ENCODE peak calls at places on chromosomes 11 and 22, in eight cellular contexts. V is A549, O is heart right ventricle, B is uterus, N is thoracic aorta, R is endothelial cell of umbilical vein, F is PC-3, T is prostate gland. H is an unnamed sample.

GRCh38 chr11:117823294-117823940 is 1.1 kb downstream of the FXYD2 start:
- DNase-seq in V (peak; percentile 25), O (no peak), B (peak; percentile 18), N (no peak), R (peak; percentile 41), F (no peak), T (no peak), H (peak; percentile 75)

GRCh38 chr11:110713469-110713776 is 1.2 kb upstream of the ARHGAP20 start:
- DNase-seq in V (no peak), O (no peak), B (no peak), N (no peak), R (no peak), F (no peak), T (no peak), H (peak; percentile 72)

GRCh38 chr11:116499396-116500001 is 273.3 kb downstream of the BUD13 start:
- DNase-seq in V (peak; percentile 66), O (peak; percentile 70), B (peak; percentile 68), N (no peak), R (peak; percentile 73), F (peak; percentile 69), T (peak; percentile 76), H (peak; percentile 91)

GRCh38 chr11:78742430-78742829 is 167.8 kb upstream of the NARS2 start:
- DNase-seq in V (no peak), O (peak; percentile 73), B (no peak), N (peak; percentile 14), R (no peak), F (peak; percentile 88), T (peak; percentile 85), H (no peak)

GRCh38 chr11:27280131-27280530 is 82.9 kb downstream of the CCDC34 start:
- DNase-seq in V (no peak), O (no peak), B (no peak), N (no peak), R (no peak), F (no peak), T (no peak), H (no peak)

GRCh38 chr11:132032555-132032954 is 662.1 kb downstream of the NTM start:
- DNase-seq in V (no peak), O (no peak), B (no peak), N (no peak), R (no peak), F (no peak), T (no peak), H (no peak)

GRCh38 chr11:9716275-9717039 is 52.6 kb downstream of the SWAP70 start:
- DNase-seq in V (peak; percentile 31), O (peak; percentile 68), B (peak; percentile 32), N (no peak), R (peak; percentile 97), F (peak; percentile 63), T (no peak), H (no peak)

GRCh38 chr11:66951927-66952337 is 6.3 kb downstream of the PC start:
- DNase-seq in V (no peak), O (no peak), B (no peak), N (no peak), R (peak; percentile 18), F (no peak), T (peak; percentile 51), H (no peak)

GRCh38 chr11:26847459-26847858 is 125.6 kb upstream of the SLC5A12 start:
- DNase-seq in V (no peak), O (no peak), B (peak; percentile 49), N (peak; percentile 50), R (no peak), F (no peak), T (peak; percentile 76), H (peak; percentile 70)

GRCh38 chr11:95378789-95379188 is 147.8 kb upstream of the SESN3 start:
- DNase-seq in V (no peak), O (no peak), B (no peak), N (no peak), R (no peak), F (no peak), T (no peak), H (no peak)

GRCh38 chr11:63602296-63602695 is 11.9 kb downstream of the PLAAT3 start:
- DNase-seq in V (no peak), O (peak; percentile 26), B (peak; percentile 46), N (no peak), R (no peak), F (no peak), T (no peak), H (no peak)

GRCh38 chr11:65414776-65415498 is 7.7 kb upstream of the NEAT1 start:
- DNase-seq in V (no peak), O (no peak), B (peak; percentile 18), N (no peak), R (no peak), F (no peak), T (no peak), H (peak; percentile 62)

GRCh38 chr11:121547574-121547973 is 94.8 kb upstream of the SORL1-AS1 start:
- DNase-seq in V (no peak), O (no peak), B (no peak), N (no peak), R (no peak), F (no peak), T (no peak), H (no peak)

GRCh38 chr11:8766993-8767374 is 84.4 kb downstream of the RPL27A start:
- DNase-seq in V (no peak), O (no peak), B (no peak), N (no peak), R (no peak), F (no peak), T (no peak), H (no peak)

GRCh38 chr22:26321469-26321913 is 107.6 kb upstream of the ASPHD2 start:
- DNase-seq in V (peak; percentile 9), O (peak; percentile 51), B (no peak), N (no peak), R (no peak), F (peak; percentile 31), T (no peak), H (peak; percentile 82)

GRCh38 chr22:19776433-19777031 is 16.0 kb downstream of the TBX1 start:
- DNase-seq in V (no peak), O (no peak), B (no peak), N (no peak), R (no peak), F (no peak), T (no peak), H (no peak)

GRCh38 chr11:115193931-115194797 is 310.1 kb downstream of the CADM1 start:
- DNase-seq in V (no peak), O (no peak), B (no peak), N (no peak), R (no peak), F (no peak), T (no peak), H (no peak)

GRCh38 chr11:12459374-12459773 is 82.0 kb downstream of the PARVA start:
- DNase-seq in V (no peak), O (no peak), B (peak; percentile 6), N (no peak), R (no peak), F (no peak), T (no peak), H (no peak)
- H3K4me1 ChIP-seq in V (no peaks in the 10 kb centered on the region), O (peaks cover 72% of the 10 kb centered on the region), B (peaks cover 4% of the 10 kb centered on the region), N (peaks cover 59% of the 10 kb centered on the region), R (peaks cover 14% of the 10 kb centered on the region), F (peaks cover 7% of the 10 kb centered on the region), T (no peaks in the 10 kb centered on the region), H (peaks cover 89% of the 10 kb centered on the region)

GRCh38 chr11:16167706-16168487 is 188.4 kb downstream of the SOX6 start:
- DNase-seq in V (no peak), O (no peak), B (no peak), N (no peak), R (no peak), F (no peak), T (no peak), H (no peak)

GRCh38 chr11:16170448-16170847 is 185.9 kb downstream of the SOX6 start:
- DNase-seq in V (no peak), O (no peak), B (no peak), N (no peak), R (no peak), F (no peak), T (no peak), H (no peak)

GRCh38 chr11:16171882-16172281 is 184.5 kb downstream of the SOX6 start:
- DNase-seq in V (no peak), O (no peak), B (no peak), N (no peak), R (no peak), F (no peak), T (no peak), H (no peak)

GRCh38 chr11:16169946-16170345 is 186.4 kb downstream of the SOX6 start:
- DNase-seq in V (no peak), O (no peak), B (no peak), N (no peak), R (no peak), F (no peak), T (no peak), H (no peak)

GRCh38 chr11:16169541-16169940 is 186.8 kb downstream of the SOX6 start:
- DNase-seq in V (no peak), O (no peak), B (no peak), N (no peak), R (no peak), F (no peak), T (no peak), H (no peak)
- TF ChIP-seq CTCF in V (no peak), O (no peak), B (no peak), N (no peak), R (no peak), F (no peak), T (no peak), H (no peak)

GRCh38 chr11:15198284-15198683 is 83.6 kb downstream of the INSC start:
- DNase-seq in V (no peak), O (no peak), B (no peak), N (no peak), R (no peak), F (no peak), T (no peak), H (no peak)

GRCh38 chr11:15197696-15198095 is 83.0 kb downstream of the INSC start:
- DNase-seq in V (no peak), O (no peak), B (no peak), N (no peak), R (no peak), F (no peak), T (no peak), H (no peak)

GRCh38 chr11:15194671-15195415 is 80.1 kb downstream of the INSC start:
- DNase-seq in V (no peak), O (no peak), B (no peak), N (no peak), R (no peak), F (no peak), T (no peak), H (no peak)

GRCh38 chr11:15196704-15197103 is 82.0 kb downstream of the INSC start:
- DNase-seq in V (no peak), O (no peak), B (no peak), N (no peak), R (no peak), F (no peak), T (no peak), H (no peak)

GRCh38 chr11:15195454-15196200 is 80.9 kb downstream of the INSC start:
- DNase-seq in V (peak; percentile 29), O (no peak), B (no peak), N (no peak), R (no peak), F (no peak), T (no peak), H (no peak)
- H3K4me3 ChIP-seq in V (no peak overlapping the region), O (no peak overlapping the region), B (no peak overlapping the region), N (no peak overlapping the region), R (no peak overlapping the region), F (no peak overlapping the region), T (no peak overlapping the region), H (no peak overlapping the region)

DNA sequence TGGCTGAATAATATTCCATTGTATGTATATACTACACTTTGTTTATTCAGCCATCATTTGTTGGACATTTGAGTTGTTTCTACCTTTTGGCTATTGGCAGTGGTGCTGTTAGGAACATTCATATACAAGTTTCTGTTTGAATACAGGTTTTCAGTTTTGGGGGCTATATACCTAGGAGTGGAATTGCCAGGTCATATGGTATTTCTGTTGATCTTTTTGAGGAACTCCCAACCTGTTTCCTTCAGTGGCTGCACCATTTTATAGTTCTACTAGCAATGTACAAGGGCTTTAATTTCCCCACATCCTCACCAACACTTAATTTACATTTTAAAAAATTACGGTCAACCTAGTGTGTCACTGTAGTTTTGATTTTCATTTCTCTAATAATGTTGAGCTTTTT is 54.6 kb downstream of the HSD17B12 start:
- DNase-seq in V (no peak), O (no peak), B (no peak), N (no peak), R (no peak), F (no peak), T (no peak), H (no peak)
- H3K4me1 ChIP-seq in V (peaks cover 12% of the 10 kb centered on the region), O (peaks cover 48% of the 10 kb centered on the region), B (peaks cover 6% of the 10 kb centered on the region), N (peaks cover 37% of the 10 kb centered on the region), R (no peaks in the 10 kb centered on the region), F (peaks cover 53% of the 10 kb centered on the region), T (no peaks in the 10 kb centered on the region), H (peaks cover 15% of the 10 kb centered on the region)